ENCODE peak calls at places on chromosome 11, in eight cellular contexts. T is tibial artery, E is upper lobe of right lung, I is sigmoid colon, J is transverse colon, C is endodermal cell, H is Peyer's patch, R is endothelial cell. O is an unnamed sample.

GRCh38 chr11:104343578-104343977 is 179.6 kb upstream of the PDGFD start:
- DNase-seq in T (no peak), E (no peak), I (no peak), J (no peak), C (no peak), H (no peak), R (no peak), O (no peak)

GRCh38 chr11:99368579-99368978 is 347.8 kb downstream of the CNTN5 start:
- DNase-seq in T (no peak), E (no peak), I (no peak), J (no peak), C (no peak), H (no peak), R (no peak), O (no peak)

GRCh38 chr11:38448284-38448683 is 1850.2 kb upstream of the RAG2 start:
- DNase-seq in T (no peak), E (no peak), I (no peak), J (no peak), C (no peak), H (no peak), R (no peak), O (no peak)

GRCh38 chr11:12981879-12982531 is 27.1 kb upstream of the RASSF10 start:
- DNase-seq in T (no peak), E (no peak), I (no peak), J (no peak), C (no peak), H (no peak), R (no peak), O (no peak)

GRCh38 chr11:14619580-14619979 is 24.0 kb upstream of the PDE3B start:
- DNase-seq in T (no peak), E (no peak), I (no peak), J (no peak), C (no peak), H (no peak), R (no peak), O (no peak)

GRCh38 chr11:98289592-98289991 is 731.2 kb upstream of the CNTN5 start:
- DNase-seq in T (no peak), E (no peak), I (no peak), J (no peak), C (no peak), H (no peak), R (no peak), O (no peak)

GRCh38 chr11:64694821-64695365 is 28.1 kb downstream of the NRXN2 start:
- DNase-seq in T (no peak), E (peak; percentile 62), I (no peak), J (no peak), C (peak; percentile 75), H (peak; percentile 59), R (peak; percentile 31), O (no peak)

GRCh38 chr11:108253176-108253575 is 30.3 kb downstream of the ATM start:
- DNase-seq in T (no peak), E (no peak), I (no peak), J (no peak), C (no peak), H (no peak), R (no peak), O (no peak)

GRCh38 chr11:75185866-75186265 is 35.0 kb downstream of the SLCO2B1 start:
- DNase-seq in T (no peak), E (no peak), I (no peak), J (no peak), C (no peak), H (no peak), R (no peak), O (no peak)

GRCh38 chr11:324131-324530 is 3.5 kb upstream of the IFITM3 start:
- DNase-seq in T (no peak), E (no peak), I (peak; percentile 63), J (no peak), C (peak; percentile 61), H (no peak), R (no peak), O (no peak)

GRCh38 chr11:72454791-72455190 is 20.5 kb upstream of the CLPB start:
- DNase-seq in T (no peak), E (no peak), I (no peak), J (no peak), C (no peak), H (no peak), R (no peak), O (no peak)
- TF ChIP-seq CTCF in T (no peak), E (no peak), I (no peak), J (no peak), C (peak; percentile 70), H (no peak), R (no peak), O (no peak)

DNA sequence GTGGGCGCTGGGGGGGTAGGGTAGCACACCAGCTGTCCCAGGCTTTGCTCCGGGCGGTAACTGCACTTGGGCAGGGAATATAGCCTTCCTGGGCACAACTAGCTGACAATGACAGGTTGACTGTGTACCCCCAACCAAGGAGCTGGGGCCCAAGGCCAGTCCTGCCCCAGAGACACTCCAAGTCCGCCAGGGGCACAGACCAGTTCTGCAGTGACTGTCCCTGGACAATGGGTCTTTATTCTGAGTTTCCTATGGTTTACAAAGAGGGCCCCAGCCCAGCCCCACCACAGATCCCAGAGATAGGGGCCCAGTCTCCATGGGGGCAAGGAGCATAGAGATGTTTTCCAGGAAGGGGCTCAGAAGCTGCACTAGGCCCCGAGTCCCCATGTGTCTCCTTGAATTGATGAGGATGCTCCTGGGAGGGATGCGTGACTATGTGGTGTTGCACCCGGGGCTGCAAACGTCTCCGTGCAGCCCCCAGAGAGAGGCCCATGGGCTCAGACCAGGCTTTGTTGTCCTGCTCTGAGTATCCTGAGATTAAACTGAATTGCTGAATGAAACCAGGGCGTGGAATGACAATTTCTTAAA is 48.4 kb downstream of the CD6 start:
- DNase-seq in T (no peak), E (no peak), I (no peak), J (no peak), C (no peak), H (no peak), R (no peak), O (no peak)
- TF ChIP-seq CTCF in T (no peak), E (no peak), I (no peak), J (no peak), C (no peak), H (no peak), R (no peak), O (no peak)

DNA sequence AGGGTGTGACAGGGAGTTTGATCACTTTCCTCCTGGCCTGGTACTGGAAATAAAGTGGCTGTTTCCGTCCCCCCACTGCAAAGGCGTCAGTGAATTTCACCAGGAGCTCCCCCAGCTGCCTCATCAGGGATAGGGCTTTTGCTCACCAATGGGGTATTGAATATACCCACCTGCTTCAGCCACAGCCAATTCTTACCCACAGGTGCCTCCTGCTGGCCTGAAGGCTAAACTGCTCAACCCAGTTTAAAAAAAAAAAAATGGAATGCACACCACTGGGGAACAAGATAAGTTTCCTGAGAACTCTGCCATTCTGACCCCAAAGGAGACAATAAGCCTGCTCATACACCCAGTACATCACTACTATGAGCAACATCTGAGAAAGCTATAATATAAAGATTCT is 65.3 kb upstream of the MS4A8 start:
- DNase-seq in T (no peak), E (no peak), I (no peak), J (no peak), C (peak; percentile 83), H (no peak), R (peak; percentile 27), O (peak; percentile 31)
- TF ChIP-seq CTCF in T (no peak), E (peak; percentile 11), I (no peak), J (peak; percentile 38), C (peak; percentile 83), H (no peak), R (peak; percentile 66), O (peak; percentile 40)

GRCh38 chr11:134046681-134047449 is 22.0 kb upstream of the JAM3 start:
- DNase-seq in T (peak; percentile 22), E (peak; percentile 45), I (no peak), J (no peak), C (no peak), H (no peak), R (no peak), O (no peak)

GRCh38 chr11:134044514-134045284 is 24.2 kb upstream of the JAM3 start:
- DNase-seq in T (no peak), E (peak; percentile 39), I (peak; percentile 50), J (no peak), C (no peak), H (no peak), R (no peak), O (no peak)

GRCh38 chr11:134047586-134047999 is 21.3 kb upstream of the JAM3 start:
- DNase-seq in T (peak; percentile 90), E (peak; percentile 66), I (peak; percentile 95), J (peak; percentile 68), C (no peak), H (peak; percentile 70), R (no peak), O (no peak)

GRCh38 chr11:134048028-134048427 is 20.8 kb upstream of the JAM3 start:
- DNase-seq in T (peak; percentile 18), E (peak; percentile 4), I (no peak), J (no peak), C (no peak), H (no peak), R (no peak), O (no peak)

DNA sequence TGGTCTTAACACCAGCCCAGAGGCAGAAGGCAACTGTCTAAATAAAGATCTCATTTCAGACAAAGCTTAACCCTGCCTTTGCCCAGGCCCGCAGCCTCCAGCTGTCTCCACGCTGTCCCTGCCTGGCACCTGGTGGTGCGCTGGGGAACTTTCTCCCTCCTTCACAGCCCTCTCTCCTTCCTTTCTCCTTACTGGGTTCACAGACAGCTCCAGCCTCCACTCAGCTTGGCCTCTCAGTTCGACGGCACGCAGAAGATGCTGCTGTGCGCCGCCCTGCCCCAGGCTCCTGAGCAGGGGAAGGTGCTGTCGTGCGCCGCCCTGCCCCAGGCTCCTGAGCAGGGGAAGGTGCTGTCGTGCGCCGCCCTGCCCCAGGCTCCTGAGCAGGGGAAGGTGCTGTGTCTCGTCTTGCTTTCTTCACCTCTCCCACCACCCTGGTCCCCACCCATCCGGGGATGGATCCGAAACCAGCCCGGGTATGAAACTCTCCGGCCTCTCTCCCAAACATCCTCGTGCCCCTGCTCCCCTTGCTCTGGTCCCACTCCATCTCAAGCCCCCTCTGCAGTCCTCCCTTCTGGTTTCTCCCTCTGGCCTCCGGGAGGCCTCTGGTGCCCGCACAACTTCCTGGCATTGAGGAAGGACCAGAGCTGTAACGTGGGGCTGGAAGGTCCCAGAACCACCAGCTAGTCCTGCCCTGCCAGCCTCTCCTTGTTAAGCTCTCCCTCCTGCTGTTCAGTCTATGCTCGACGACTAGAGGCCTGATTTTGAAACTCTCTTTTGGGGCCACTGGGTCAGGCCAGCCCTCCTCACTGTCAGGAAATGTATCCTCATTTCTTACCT is 22.9 kb upstream of the JAM3 start:
- DNase-seq in T (no peak), E (peak; percentile 53), I (peak; percentile 83), J (no peak), C (peak; percentile 87), H (no peak), R (peak; percentile 50), O (no peak)
- TF ChIP-seq CTCF in T (peak; percentile 71), E (peak; percentile 24), I (peak; percentile 89), J (peak; percentile 41), C (peak; percentile 81), H (no peak), R (no peak), O (peak; percentile 6)

DNA sequence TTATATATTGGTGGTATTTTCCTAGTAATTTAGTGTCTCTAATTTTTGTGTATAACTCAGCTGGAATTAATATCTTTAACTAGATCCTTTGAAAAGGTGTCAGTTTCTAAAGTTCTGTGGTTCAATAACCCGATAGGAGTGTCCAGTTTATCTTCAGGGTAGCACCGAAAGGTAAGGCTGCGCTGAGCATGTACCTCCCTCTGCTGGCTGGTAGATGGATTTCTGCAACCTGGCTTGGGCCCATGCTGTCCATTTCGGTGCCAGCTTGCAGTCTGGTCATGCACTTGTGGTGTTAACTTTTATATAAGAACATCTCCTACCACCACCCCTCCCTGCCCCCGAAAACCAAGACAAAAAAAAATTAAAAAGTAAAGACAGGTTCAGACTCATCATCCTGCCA is 24.7 kb downstream of the EXT2 start:
- DNase-seq in T (no peak), E (no peak), I (no peak), J (no peak), C (peak; percentile 53), H (no peak), R (peak; percentile 10), O (no peak)
- TF ChIP-seq CTCF in T (peak; percentile 16), E (peak; percentile 26), I (no peak), J (no peak), C (peak; percentile 74), H (no peak), R (no peak), O (no peak)

O was measured in GM10248.